ENCODE peak calls at places on chromosomes 2 and 18, in five cellular contexts. V is GM12865, I is stomach, J is body of pancreas, Q is fibroblast of pulmonary artery. O is an unnamed sample.
A peak's percentile ranks its signal among the peaks of the same experiment; 100 is the strongest.

GRCh38 chr2:42917374-42918017 is 125.1 kb upstream of the HAAO start:
- DNase-seq in V (peak; percentile 36), I (no peak), J (peak; percentile 49), Q (peak; percentile 95), O (peak; percentile 95)

GRCh38 chr2:168639024-168639423 is 163.4 kb upstream of the NOSTRIN start:
- DNase-seq in V (no peak), I (no peak), J (no peak), Q (no peak), O (no peak)

GRCh38 chr18:286515-287310 is 18.9 kb upstream of the THOC1 start:
- DNase-seq in V (no peak), I (no peak), J (no peak), Q (peak; percentile 66), O (peak; percentile 55)

GRCh38 chr18:9095297-9096012 is 7.0 kb upstream of the NDUFV2 start:
- DNase-seq in V (peak; percentile 85), I (no peak), J (no peak), Q (peak; percentile 74), O (peak; percentile 66)

GRCh38 chr18:21053127-21053526 is 58.5 kb downstream of the ROCK1 start:
- DNase-seq in V (no peak), I (no peak), J (no peak), Q (peak; percentile 83), O (peak; percentile 78)

GRCh38 chr2:71069376-71069775 is 928 bp downstream of the NAGK start:
- DNase-seq in V (no peak), I (no peak), J (no peak), Q (no peak), O (peak; percentile 58)

GRCh38 chr2:164913640-164914346 is 41.5 kb downstream of the SLC38A11 start:
- DNase-seq in V (no peak), I (peak; percentile 38), J (peak; percentile 48), Q (peak; percentile 51), O (peak; percentile 41)

GRCh38 chr2:40281021-40281940 is 170.6 kb downstream of the SLC8A1 start:
- DNase-seq in V (peak; percentile 64), I (no peak), J (no peak), Q (peak; percentile 64), O (peak; percentile 77)

GRCh38 chr2:218536804-218537494 is 31.2 kb downstream of the USP37 start:
- DNase-seq in V (no peak), I (no peak), J (no peak), Q (no peak), O (peak; percentile 3)

GRCh38 chr2:231016576-231017249 is 20.6 kb upstream of the C2orf72 start:
- DNase-seq in V (no peak), I (no peak), J (no peak), Q (peak; percentile 29), O (peak; percentile 18)

GRCh38 chr2:207558106-207558505 is 28.3 kb downstream of the CREB1 start:
- DNase-seq in V (no peak), I (no peak), J (no peak), Q (peak; percentile 36), O (peak; percentile 37)

GRCh38 chr2:70596739-70597138 is 43.1 kb upstream of the TGFA start:
- DNase-seq in V (no peak), I (no peak), J (no peak), Q (no peak), O (peak; percentile 5)

GRCh38 chr2:19801367-19802087 is 100.3 kb downstream of the TTC32 start:
- DNase-seq in V (no peak), I (peak; percentile 82), J (peak; percentile 38), Q (peak; percentile 97), O (peak; percentile 97)
- TF ChIP-seq CTCF in V (no peak), I (no peak), J (no peak), Q (no peak), O (no peak)

DNA sequence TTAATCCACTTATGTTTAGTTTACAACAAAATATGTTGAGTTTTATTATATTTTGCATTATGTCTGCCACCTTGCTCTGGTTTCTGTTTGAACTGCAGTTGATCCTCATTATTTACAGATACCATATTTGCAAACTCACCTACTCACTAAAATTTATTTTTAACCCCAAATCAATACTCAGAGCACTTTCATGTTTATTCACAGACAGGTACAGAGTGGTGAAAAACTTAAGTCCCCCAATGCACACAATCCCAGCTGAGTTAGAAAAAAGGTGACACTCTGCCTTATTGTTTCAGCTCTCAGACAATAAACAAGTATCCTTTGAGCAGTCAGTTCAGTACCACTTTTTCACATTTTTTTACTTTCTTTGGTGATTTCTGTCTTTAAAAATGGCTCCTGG is 13.7 kb downstream of the GCG start:
- DNase-seq in V (no peak), I (no peak), J (no peak), Q (no peak), O (no peak)
- H3K4me3 ChIP-seq in V (no peak overlapping the region), I (no peak overlapping the region), J (no peak overlapping the region), Q (no peak overlapping the region), O (no peak overlapping the region)

DNA sequence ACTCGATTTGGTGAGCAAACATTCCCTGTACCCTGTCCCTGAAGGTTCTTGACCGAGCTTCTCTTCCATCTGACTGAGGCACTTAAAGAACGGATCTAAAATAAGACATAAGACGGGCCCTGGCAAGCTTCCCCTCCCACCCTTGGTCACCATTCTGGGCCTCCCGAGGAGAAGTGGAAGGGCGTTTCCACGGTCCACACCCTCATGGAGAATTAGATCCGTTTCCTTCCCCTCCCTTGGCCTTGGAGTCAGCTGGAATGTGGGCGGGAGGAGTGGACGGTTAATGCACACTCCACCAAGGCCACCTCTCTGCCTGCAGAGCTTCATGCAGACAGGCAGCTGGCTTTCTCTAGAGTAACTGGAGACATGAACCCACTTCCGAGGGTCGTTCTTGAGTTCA is 257.3 kb upstream of the APCDD1 start:
- DNase-seq in V (no peak), I (no peak), J (peak; percentile 33), Q (no peak), O (peak; percentile 13)
- TF ChIP-seq CTCF in V (no peak), I (no peak), J (no peak), Q (no peak), O (no peak)

DNA sequence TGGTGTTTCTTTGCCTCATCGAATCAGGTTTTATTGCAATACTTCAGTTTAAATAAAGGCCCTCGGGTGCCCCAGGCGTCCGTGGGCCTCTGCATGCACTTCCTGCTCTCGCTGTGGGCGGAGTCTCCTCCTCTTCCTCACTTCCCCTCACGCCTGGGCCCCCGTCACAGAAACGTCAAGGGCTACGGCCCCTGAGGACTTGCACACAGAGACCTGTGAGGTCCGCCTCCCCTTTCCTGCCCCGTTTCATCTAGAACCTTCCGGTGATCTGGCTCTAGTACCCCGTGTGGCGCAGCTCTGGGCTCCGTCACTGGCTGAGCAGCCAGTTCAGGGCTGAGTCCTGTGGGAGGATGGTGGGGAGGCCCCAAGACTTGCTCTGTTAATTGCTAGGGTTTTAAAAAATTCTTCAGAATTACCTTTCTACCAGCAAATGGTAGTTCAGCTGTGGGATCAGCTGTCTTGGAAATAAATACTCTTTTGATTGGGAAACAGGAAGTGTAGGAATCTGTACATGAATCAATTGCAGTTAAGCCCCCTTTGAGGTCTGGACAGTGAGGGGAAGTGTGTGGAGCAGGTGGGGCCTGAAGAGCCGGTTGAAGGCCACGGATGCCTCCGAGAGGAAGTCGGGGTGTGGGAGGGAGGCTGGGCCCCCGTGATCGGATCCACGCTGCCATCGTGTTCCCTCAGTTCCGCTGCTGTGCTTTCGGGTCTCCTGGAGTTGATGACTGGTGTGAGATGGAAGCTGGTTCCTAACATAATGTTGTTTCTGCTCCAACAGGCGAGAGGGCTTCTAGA is 10.2 kb downstream of the NFATC1 start:
- DNase-seq in V (peak; percentile 70), I (peak; percentile 59), J (peak; percentile 42), Q (no peak), O (no peak)
- H3K4me3 ChIP-seq in V (peak overlapping the region; percentile 13), I (peak overlapping the region; percentile 15), J (no peak overlapping the region), Q (no peak overlapping the region), O (no peak overlapping the region)

GRCh38 chr2:189190696-189191095 is 11.1 kb upstream of the COL5A2 start:
- DNase-seq in V (no peak), I (no peak), J (no peak), Q (no peak), O (no peak)
- TF ChIP-seq CTCF in V (no peak), I (no peak), J (no peak), Q (no peak), O (no peak)

DNA sequence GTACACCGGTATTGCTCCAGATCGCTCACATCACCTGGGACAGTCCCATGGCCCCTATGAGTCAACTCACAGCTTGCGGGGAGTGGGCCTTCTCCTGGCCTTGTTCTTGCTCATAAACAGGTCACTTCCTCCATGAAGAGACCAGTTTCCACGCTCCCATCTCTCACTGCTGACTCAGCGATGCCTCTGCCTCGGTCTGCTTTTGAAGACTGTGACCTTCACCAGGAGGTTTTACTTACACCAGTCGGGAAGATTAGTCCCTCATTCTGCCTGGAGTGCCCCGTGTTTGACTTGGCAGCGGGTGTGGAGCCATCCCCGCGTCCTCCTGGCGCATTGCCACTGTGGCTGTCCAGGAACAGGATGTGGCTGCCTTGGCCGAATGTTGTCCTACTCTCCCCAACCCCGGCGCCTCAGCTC is 159.8 kb downstream of the RHBDD1 start:
- DNase-seq in V (peak; percentile 38), I (no peak), J (peak; percentile 21), Q (peak; percentile 70), O (peak; percentile 94)
- H3K4me3 ChIP-seq in V (no peak overlapping the region), I (no peak overlapping the region), J (no peak overlapping the region), Q (no peak overlapping the region), O (no peak overlapping the region)

GRCh38 chr18:47036298-47036874 is 965 bp upstream of the ELOA2 start:
- DNase-seq in V (peak; percentile 14), I (no peak), J (peak; percentile 35), Q (peak; percentile 21), O (peak; percentile 41)
- TF ChIP-seq CTCF in V (peak; percentile 28), I (peak; percentile 6), J (peak; percentile 18), Q (peak; percentile 51), O (peak; percentile 49)

GRCh38 chr2:15591692-15592463 is at the start of gene DDX1:
- DNase-seq in V (peak; percentile 94), I (peak; percentile 90), J (peak; percentile 92), Q (peak; percentile 87), O (peak; percentile 89)

GRCh38 chr2:15595342-15595905 is 3.8 kb downstream of the DDX1 start:
- DNase-seq in V (no peak), I (no peak), J (no peak), Q (no peak), O (no peak)

GRCh38 chr2:15594291-15595256 is 2.9 kb downstream of the DDX1 start:
- DNase-seq in V (no peak), I (no peak), J (no peak), Q (no peak), O (no peak)

GRCh38 chr2:15591373-15591691 is 336 bp upstream of the DDX1 start:
- DNase-seq in V (no peak), I (no peak), J (no peak), Q (no peak), O (no peak)

GRCh38 chr2:15593327-15593705 is 1.6 kb downstream of the DDX1 start:
- DNase-seq in V (no peak), I (no peak), J (no peak), Q (no peak), O (no peak)
- H3K4me3 ChIP-seq in V (peak overlapping the region; percentile 79), I (peak overlapping the region; percentile 82), J (no peak overlapping the region), Q (peak overlapping the region; percentile 93), O (no peak overlapping the region)

DNA sequence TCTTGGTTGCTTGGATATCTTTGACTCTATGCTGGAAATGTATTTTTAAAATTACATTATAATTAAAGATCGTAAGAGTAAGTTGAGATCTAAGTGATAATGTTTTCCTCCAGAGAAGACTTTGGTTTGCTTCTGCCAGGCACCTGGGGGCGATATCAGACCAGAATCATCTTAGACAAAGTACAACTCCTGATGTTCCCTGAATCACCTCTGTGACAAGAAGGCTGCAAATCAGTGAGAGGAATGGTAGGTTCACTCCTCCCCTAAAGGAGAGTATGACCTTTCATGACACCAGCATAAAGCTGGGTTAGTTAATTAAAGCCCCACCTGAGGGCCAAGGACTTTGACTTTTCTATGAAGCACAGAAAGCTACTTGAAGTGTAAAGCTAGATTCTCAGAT is 114.4 kb upstream of the DTNA start:
- DNase-seq in V (peak; percentile 8), I (no peak), J (no peak), Q (peak; percentile 38), O (peak; percentile 52)
- TF ChIP-seq CTCF in V (no peak), I (no peak), J (peak; percentile 24), Q (peak; percentile 33), O (peak; percentile 41)

O was measured in cardiac fibroblast.